ENCODE peak calls at places on chromosomes 13 and 19, in four cellular contexts. U, P, L and D are unnamed samples.

GRCh38 chr19:36449059-36449670 is 30.7 kb upstream of the ZFP82 start:
- DNase-seq in U (no peak), P (no peak), L (no peak), D (no peak)

GRCh38 chr19:10826236-10826635 is 9.8 kb downstream of the TMED1 start:
- DNase-seq in U (no peak), L (no peak), P (no peak), D (no peak)

GRCh38 chr19:4933528-4933927 is 24.2 kb downstream of the UHRF1 start:
- DNase-seq in P (no peak), L (no peak), U (peak), D (no peak)

GRCh38 chr19:47471733-47472457 is at the start of gene SLC8A2:
- DNase-seq in U (peak), P (peak), L (no peak), D (peak)

GRCh38 chr13:73261739-73262216 is 203.0 kb downstream of the KLF5 start:
- DNase-seq in L (no peak), P (no peak), U (no peak), D (no peak)

GRCh38 chr13:38519229-38519910 is 167.5 kb upstream of the FREM2 start:
- DNase-seq in L (no peak), P (no peak), U (no peak), D (no peak)

GRCh38 chr13:24271611-24272451 is 37.5 kb upstream of the C1QTNF9 start:
- DNase-seq in L (peak), P (peak), U (peak), D (peak)

GRCh38 chr13:79581870-79582315 is 100.9 kb downstream of the NDFIP2 start:
- DNase-seq in P (no peak), U (peak), L (no peak), D (no peak)

GRCh38 chr13:32060319-32060924 is 28.8 kb downstream of the FRY start:
- DNase-seq in U (peak), P (no peak), L (no peak), D (no peak)

GRCh38 chr13:49895826-49896225 is 40.3 kb downstream of the SPRYD7 start:
- DNase-seq in L (no peak), P (no peak), U (no peak), D (no peak)

GRCh38 chr19:55368106-55368505 is 2.2 kb downstream of the IL11 start:
- DNase-seq in L (no peak), U (no peak), P (no peak), D (no peak)

GRCh38 chr13:80168089-80168850 is 172.7 kb downstream of the SPRY2 start:
- DNase-seq in P (no peak), L (no peak), U (peak), D (no peak)

GRCh38 chr13:112737329-112737728 is 47.5 kb downstream of the ATP11A start:
- DNase-seq in P (no peak), U (no peak), L (no peak), D (no peak)

GRCh38 chr19:18955042-18955441 is 14.0 kb upstream of the HOMER3 start:
- DNase-seq in P (no peak), U (no peak), L (no peak), D (no peak)

GRCh38 chr19:12828494-12828893 is 5.9 kb downstream of the RTBDN start:
- DNase-seq in P (peak), L (no peak), U (peak), D (peak)

GRCh38 chr13:65584126-65584525 is 1646.0 kb downstream of the PCDH9 start:
- DNase-seq in P (no peak), U (no peak), L (no peak), D (no peak)